ENCODE peak calls at places on chromosomes 6 and 20, in seven cellular contexts. N, Z, Y, C, M, L and K are unnamed samples.

GRCh38 chr6:54071941-54072340 is 39.3 kb upstream of the MLIP start:
- DNase-seq in N (no peak), Z (no peak), Y (no peak), C (no peak), M (no peak), L (no peak), K (no peak)

GRCh38 chr6:14452567-14453527 is 335.3 kb downstream of the CD83 start:
- DNase-seq in N (no peak), Z (no peak), Y (no peak), C (no peak), M (peak; percentile 4), L (no peak), K (no peak)

GRCh38 chr20:8744228-8744844 is 324.6 kb upstream of the PLCB4 start:
- DNase-seq in N (no peak), Z (no peak), Y (no peak), C (no peak), M (no peak), L (no peak), K (no peak)

GRCh38 chr6:166940643-166941068 is 15.7 kb downstream of the RNASET2 start:
- DNase-seq in N (no peak), Z (no peak), Y (no peak), C (no peak), M (no peak), L (no peak), K (no peak)

GRCh38 chr20:35791823-35792222 is 20.0 kb downstream of the PHF20 start:
- DNase-seq in N (no peak), Z (no peak), Y (no peak), C (no peak), M (no peak), L (no peak), K (no peak)

GRCh38 chr6:108730556-108731228 is 117.5 kb upstream of the ARMC2 start:
- DNase-seq in N (no peak), Z (no peak), Y (no peak), C (no peak), M (no peak), L (no peak), K (peak; percentile 13)

GRCh38 chr6:28922004-28922840 is 1.6 kb downstream of the TRIM27 start:
- DNase-seq in N (peak; percentile 57), Z (no peak), Y (peak; percentile 69), C (no peak), M (no peak), L (no peak), K (no peak)

GRCh38 chr6:148760143-148760505 is 13.3 kb downstream of the UST start:
- DNase-seq in N (no peak), Z (no peak), Y (no peak), C (no peak), M (no peak), L (no peak), K (no peak)

GRCh38 chr20:54132612-54133433 is 41.0 kb downstream of the CYP24A1 start:
- DNase-seq in N (peak; percentile 24), Z (no peak), Y (no peak), C (no peak), M (no peak), L (no peak), K (peak; percentile 84)

GRCh38 chr6:11654876-11655275 is 117.3 kb downstream of the TMEM170B start:
- DNase-seq in N (no peak), Z (no peak), Y (no peak), C (no peak), M (no peak), L (no peak), K (no peak)

GRCh38 chr6:37051138-37052026 is 45.9 kb downstream of the FGD2 start:
- DNase-seq in N (peak; percentile 94), Z (peak; percentile 81), Y (peak; percentile 93), C (peak; percentile 92), M (peak; percentile 59), L (peak; percentile 96), K (peak; percentile 94)

GRCh38 chr6:82589509-82590206 is 226.0 kb downstream of the TPBG start:
- DNase-seq in N (no peak), Z (no peak), Y (no peak), C (no peak), M (peak; percentile 60), L (no peak), K (no peak)

GRCh38 chr6:1325471-1326309 is 13.8 kb downstream of the FOXQ1 start:
- DNase-seq in N (no peak), Z (no peak), Y (peak; percentile 66), C (no peak), M (no peak), L (peak; percentile 91), K (no peak)

GRCh38 chr6:161318456-161318855 is 44.6 kb upstream of the AGPAT4 start:
- DNase-seq in N (no peak), Z (no peak), Y (no peak), C (no peak), M (no peak), L (no peak), K (no peak)

GRCh38 chr6:21609881-21610329 is 16.4 kb downstream of the SOX4 start:
- DNase-seq in N (no peak), Z (no peak), Y (no peak), C (no peak), M (no peak), L (no peak), K (no peak)

GRCh38 chr6:170035896-170036295 is 255.0 kb downstream of the DLL1 start:
- DNase-seq in N (peak; percentile 2), Z (no peak), Y (peak; percentile 2), C (peak; percentile 4), M (no peak), L (no peak), K (peak; percentile 45)

GRCh38 chr6:130575971-130576370 is 210.2 kb downstream of the TMEM200A start:
- DNase-seq in N (peak; percentile 23), Z (no peak), Y (no peak), C (no peak), M (peak; percentile 87), L (no peak), K (no peak)

GRCh38 chr20:57947421-57948176 is 237.8 kb upstream of the PMEPA1 start:
- DNase-seq in N (no peak), Z (no peak), Y (no peak), C (no peak), M (no peak), L (no peak), K (no peak)

GRCh38 chr6:15504040-15504491 is 158.8 kb downstream of the DTNBP1 start:
- DNase-seq in N (peak; percentile 16), Z (no peak), Y (no peak), C (peak; percentile 59), M (no peak), L (no peak), K (peak; percentile 80)

DNA sequence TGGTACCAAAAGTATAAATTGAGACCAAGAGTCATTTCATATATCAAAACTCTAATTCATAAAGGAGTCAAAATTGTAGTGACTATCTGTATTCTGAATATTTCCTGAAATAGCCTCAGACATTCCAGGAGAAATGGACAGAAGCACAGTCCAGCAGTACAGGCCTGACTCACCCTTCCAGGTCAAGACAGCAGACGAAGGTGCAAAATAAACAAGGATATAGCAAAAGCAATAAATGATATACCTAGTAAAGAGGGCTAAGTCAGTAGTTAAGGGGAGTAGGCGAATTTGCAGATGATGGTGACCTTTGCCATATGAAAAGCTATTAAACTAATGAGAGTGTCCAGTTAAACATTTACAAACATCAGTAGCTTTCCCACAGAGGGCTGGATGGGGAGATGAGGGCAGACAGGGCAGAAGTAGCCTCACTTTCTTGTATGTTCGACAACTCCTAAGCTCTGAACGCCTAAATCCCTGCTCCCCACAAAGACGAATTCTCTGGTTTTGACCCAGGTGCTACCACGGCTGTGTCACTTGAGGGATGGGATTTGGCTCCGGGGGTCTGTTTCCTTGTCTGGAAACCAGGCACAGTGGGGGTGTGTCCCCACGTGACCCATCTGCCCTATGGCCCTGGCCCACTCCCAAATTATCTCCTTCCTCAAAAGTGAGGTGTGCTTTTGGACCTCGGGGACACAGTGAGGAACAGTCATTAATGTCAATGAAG is 3.6 kb upstream of the SLC52A3 start:
- DNase-seq in N (no peak), Z (no peak), Y (no peak), C (no peak), M (no peak), L (no peak), K (no peak)
- TF ChIP-seq POLR2A in N (no peak), Z (no peak), Y (no peak), C (no peak), M (no peak), L (no peak), K (no peak)

GRCh38 chr20:44448753-44449546 is 26.7 kb upstream of the TTPAL start:
- DNase-seq in N (peak; percentile 52), Z (no peak), Y (no peak), C (no peak), M (peak; percentile 5), L (no peak), K (no peak)
- TF ChIP-seq CTCF in N (no peak), Z (no peak), Y (no peak), C (no peak), M (peak; percentile 23), L (no peak), K (no peak)

GRCh38 chr6:149871182-149871581 is 7.0 kb upstream of the LRP11 start:
- DNase-seq in N (no peak), Z (no peak), Y (no peak), C (no peak), M (no peak), L (no peak), K (no peak)

GRCh38 chr6:149869275-149869892 is 5.2 kb upstream of the LRP11 start:
- DNase-seq in N (no peak), Z (no peak), Y (no peak), C (no peak), M (no peak), L (no peak), K (no peak)

GRCh38 chr6:149864578-149865535 is 698 bp upstream of the LRP11 start:
- DNase-seq in N (no peak), Z (no peak), Y (peak; percentile 41), C (no peak), M (no peak), L (no peak), K (no peak)

GRCh38 chr6:149863846-149864577 is at the start of gene LRP11:
- DNase-seq in N (peak; percentile 93), Z (peak; percentile 71), Y (peak; percentile 94), C (peak; percentile 90), M (no peak), L (peak; percentile 93), K (peak; percentile 93)

DNA sequence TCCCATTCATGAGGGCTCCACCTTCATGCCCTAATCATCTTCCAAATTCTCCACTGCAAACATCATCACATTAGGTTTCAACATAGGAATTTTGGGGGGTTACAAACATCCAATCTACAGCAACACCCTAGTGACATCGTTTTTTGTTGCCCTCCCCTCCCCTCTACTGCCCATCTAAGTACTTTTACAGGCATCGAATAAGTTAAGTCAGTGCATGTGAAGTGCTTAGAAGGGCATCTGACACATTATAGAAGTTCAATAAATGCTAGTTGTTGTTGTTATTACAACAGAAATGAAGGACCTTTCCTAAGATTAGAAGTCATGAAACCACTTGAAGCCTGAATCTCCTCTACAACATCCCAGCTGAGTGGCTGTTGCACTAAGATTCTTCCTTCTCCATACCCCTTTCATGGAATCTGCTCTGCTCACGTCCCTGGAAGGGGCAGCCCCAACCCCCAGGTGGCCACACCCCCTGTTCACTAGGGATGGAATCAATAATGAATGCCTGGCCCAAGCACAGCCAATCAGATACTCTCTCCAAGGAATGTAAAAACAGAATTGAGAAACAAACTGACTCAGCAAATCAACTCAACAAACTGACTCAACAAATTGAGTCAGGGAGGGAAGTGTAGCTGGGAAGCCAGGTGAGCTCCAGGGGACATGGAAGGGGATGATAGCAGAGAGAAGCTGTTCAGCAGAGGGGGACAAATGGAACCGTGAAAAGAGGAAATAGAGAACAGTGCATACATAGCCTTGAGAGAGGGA is 3.9 kb upstream of the LRP11 start:
- DNase-seq in N (no peak), Z (no peak), Y (no peak), C (no peak), M (no peak), L (no peak), K (no peak)
- TF ChIP-seq EP300 in N (no peak), Z (no peak), Y (no peak), C (no peak), M (no peak), L (no peak), K (no peak)

GRCh38 chr20:23673209-23673608 is 15.6 kb downstream of the CST4 start:
- DNase-seq in N (no peak), Z (no peak), Y (no peak), C (no peak), M (no peak), L (no peak), K (no peak)
- TF ChIP-seq POLR2A in N (no peak), Z (no peak), Y (no peak), C (no peak), M (no peak), L (no peak), K (no peak)